ENCODE peak calls at places on chromosome 1, in nine cellular contexts. R is tibial artery, A is OCI-LY7, C is choroid plexus epithelial cell, Z is prostate gland, Y is heart left ventricle, D is NB4, N is mucosa of descending colon, H is foreskin fibroblast. Q is an unnamed sample.

GRCh38 chr1:95384570-95384969 is 150.6 kb downstream of the RWDD3 start:
- DNase-seq in A (peak), R (no peak), N (peak), H (peak), C (no peak), Y (peak), D (peak), Z (no peak), Q (no peak)

GRCh38 chr1:41357451-41358151 is 3.6 kb upstream of the FOXO6 start:
- DNase-seq in A (no peak), N (peak), Y (peak), C (peak), H (no peak), R (no peak), Z (no peak), D (peak), Q (no peak)

GRCh38 chr1:3474016-3474415 is 19.6 kb downstream of the ARHGEF16 start:
- DNase-seq in H (no peak), A (no peak), Y (no peak), R (no peak), D (no peak), N (no peak), Z (no peak), C (no peak), Q (no peak)

GRCh38 chr1:235430991-235431390 is 63.8 kb downstream of the TBCE start:
- DNase-seq in Z (no peak), Y (no peak), H (peak), C (peak), R (no peak), N (no peak), A (no peak), D (no peak), Q (peak)

GRCh38 chr1:205933672-205934618 is 9.3 kb downstream of the SLC26A9 start:
- DNase-seq in R (no peak), C (peak), D (peak), H (peak), A (no peak), Y (no peak), N (no peak), Z (peak), Q (no peak)

GRCh38 chr1:76254165-76255043 is 179.9 kb downstream of the ST6GALNAC3 start:
- DNase-seq in C (peak), H (peak), Z (no peak), N (no peak), R (no peak), Y (no peak), D (no peak), A (no peak), Q (no peak)

GRCh38 chr1:172320723-172321122 is 99.8 kb upstream of the C1orf105 start:
- DNase-seq in C (peak), Z (no peak), A (no peak), R (no peak), D (no peak), N (no peak), Y (peak), H (peak), Q (no peak)

GRCh38 chr1:118944133-118944532 is 44.0 kb downstream of the TBX15 start:
- DNase-seq in H (peak), Z (no peak), Y (no peak), R (no peak), A (no peak), N (no peak), C (peak), D (no peak), Q (peak)

GRCh38 chr1:54572236-54572850 is 24.3 kb downstream of the ACOT11 start:
- DNase-seq in H (no peak), Y (no peak), Z (no peak), C (no peak), N (no peak), D (peak), A (no peak), R (no peak), Q (no peak)

GRCh38 chr1:84425145-84425876 is 27.0 kb downstream of the DNASE2B start:
- DNase-seq in D (no peak), A (no peak), Z (no peak), H (no peak), Y (no peak), R (no peak), C (no peak), N (no peak), Q (no peak)
- TF ChIP-seq CTCF in D (no peak), A (no peak), Z (no peak), H (no peak), Y (no peak), R (no peak), C (no peak), N (no peak), Q (no peak)

GRCh38 chr1:27380223-27380622 is 2.9 kb downstream of the CD164L2 start:
- DNase-seq in Z (no peak), H (peak), R (no peak), D (no peak), A (no peak), C (no peak), N (no peak), Y (no peak), Q (no peak)

GRCh38 chr1:27382950-27383627 is at the start of gene CD164L2:
- DNase-seq in N (peak), Y (no peak), C (no peak), Z (peak), A (no peak), D (no peak), R (no peak), H (no peak), Q (no peak)

GRCh38 chr1:27380766-27381733 is 2.1 kb downstream of the CD164L2 start:
- DNase-seq in C (no peak), Y (no peak), N (no peak), D (no peak), H (peak), A (no peak), Z (no peak), R (no peak), Q (no peak)

GRCh38 chr1:27383661-27384060 is 528 bp upstream of the CD164L2 start:
- DNase-seq in D (no peak), Z (no peak), C (no peak), H (no peak), N (no peak), R (no peak), Y (no peak), A (no peak), Q (no peak)

GRCh38 chr1:27381976-27382762 is 964 bp downstream of the CD164L2 start:
- DNase-seq in A (no peak), R (no peak), H (no peak), D (no peak), C (no peak), Z (no peak), Y (no peak), N (no peak), Q (no peak)
- H3K4me3 ChIP-seq in A (no peak), R (no peak), H (no peak), D (no peak), C (no peak), Z (no peak), Y (no peak), N (no peak), Q (no peak)

GRCh38 chr1:62884156-62884740 is 100.3 kb downstream of the ATG4C start:
- DNase-seq in Z (no peak), R (no peak), H (no peak), A (no peak), Y (no peak), N (no peak), D (no peak), C (no peak), Q (no peak)
- TF ChIP-seq CTCF in Z (no peak), R (no peak), H (no peak), A (no peak), Y (no peak), N (no peak), D (no peak), C (no peak), Q (no peak)

GRCh38 chr1:114511048-114511785 is at the start of gene TRIM33:
- DNase-seq in N (peak), Y (peak), D (peak), C (peak), A (peak), Z (peak), R (peak), H (peak), Q (peak)

GRCh38 chr1:114505148-114505561 is 5.8 kb downstream of the TRIM33 start:
- DNase-seq in Z (peak), H (no peak), R (no peak), Y (no peak), D (peak), N (no peak), C (no peak), A (no peak), Q (no peak)

GRCh38 chr1:114510235-114511047 is 562 bp downstream of the TRIM33 start:
- DNase-seq in H (peak), C (peak), Z (peak), D (peak), R (peak), Y (peak), N (peak), A (peak), Q (no peak)

GRCh38 chr1:114509596-114510234 is 1.3 kb downstream of the TRIM33 start:
- DNase-seq in Y (no peak), C (peak), N (no peak), Z (no peak), A (peak), D (no peak), R (no peak), H (no peak), Q (no peak)

GRCh38 chr1:114508386-114508898 is 2.6 kb downstream of the TRIM33 start:
- DNase-seq in D (no peak), N (no peak), H (no peak), R (no peak), Z (no peak), Y (no peak), C (no peak), A (no peak), Q (no peak)
- H3K4me3 ChIP-seq in D (peak), N (no peak), H (peak), R (no peak), Z (no peak), Y (no peak), C (no peak), A (peak), Q (no peak)

GRCh38 chr1:56758135-56758534 is 61.1 kb downstream of the FYB2 start:
- DNase-seq in R (no peak), Z (peak), A (no peak), H (no peak), N (peak), Y (peak), C (no peak), D (no peak), Q (no peak)
- TF ChIP-seq CTCF in R (no peak), Z (peak), A (no peak), H (no peak), N (no peak), Y (no peak), C (no peak), D (no peak), Q (no peak)

GRCh38 chr1:243549791-243550190 is 293.9 kb downstream of the SDCCAG8 start:
- DNase-seq in Z (no peak), H (peak), Y (no peak), C (peak), R (no peak), N (no peak), D (no peak), A (no peak), Q (no peak)

GRCh38 chr1:243547906-243548305 is 292.1 kb downstream of the SDCCAG8 start:
- DNase-seq in Y (no peak), Z (no peak), R (no peak), A (no peak), N (no peak), H (no peak), C (no peak), D (no peak), Q (no peak)

GRCh38 chr1:243548516-243548915 is 292.7 kb downstream of the SDCCAG8 start:
- DNase-seq in C (no peak), Y (no peak), D (no peak), A (no peak), H (no peak), N (no peak), Z (no peak), R (no peak), Q (no peak)

GRCh38 chr1:243550276-243550675 is 294.4 kb downstream of the SDCCAG8 start:
- DNase-seq in C (peak), A (no peak), H (peak), R (no peak), Z (no peak), N (no peak), Y (no peak), D (no peak), Q (no peak)

GRCh38 chr1:243549108-243549507 is 293.3 kb downstream of the SDCCAG8 start:
- DNase-seq in N (no peak), A (no peak), Y (no peak), R (no peak), D (no peak), Z (no peak), C (peak), H (peak), Q (no peak)
- H3K4me3 ChIP-seq in N (no peak), A (no peak), Y (no peak), R (no peak), D (no peak), Z (no peak), C (no peak), H (no peak), Q (no peak)

DNA sequence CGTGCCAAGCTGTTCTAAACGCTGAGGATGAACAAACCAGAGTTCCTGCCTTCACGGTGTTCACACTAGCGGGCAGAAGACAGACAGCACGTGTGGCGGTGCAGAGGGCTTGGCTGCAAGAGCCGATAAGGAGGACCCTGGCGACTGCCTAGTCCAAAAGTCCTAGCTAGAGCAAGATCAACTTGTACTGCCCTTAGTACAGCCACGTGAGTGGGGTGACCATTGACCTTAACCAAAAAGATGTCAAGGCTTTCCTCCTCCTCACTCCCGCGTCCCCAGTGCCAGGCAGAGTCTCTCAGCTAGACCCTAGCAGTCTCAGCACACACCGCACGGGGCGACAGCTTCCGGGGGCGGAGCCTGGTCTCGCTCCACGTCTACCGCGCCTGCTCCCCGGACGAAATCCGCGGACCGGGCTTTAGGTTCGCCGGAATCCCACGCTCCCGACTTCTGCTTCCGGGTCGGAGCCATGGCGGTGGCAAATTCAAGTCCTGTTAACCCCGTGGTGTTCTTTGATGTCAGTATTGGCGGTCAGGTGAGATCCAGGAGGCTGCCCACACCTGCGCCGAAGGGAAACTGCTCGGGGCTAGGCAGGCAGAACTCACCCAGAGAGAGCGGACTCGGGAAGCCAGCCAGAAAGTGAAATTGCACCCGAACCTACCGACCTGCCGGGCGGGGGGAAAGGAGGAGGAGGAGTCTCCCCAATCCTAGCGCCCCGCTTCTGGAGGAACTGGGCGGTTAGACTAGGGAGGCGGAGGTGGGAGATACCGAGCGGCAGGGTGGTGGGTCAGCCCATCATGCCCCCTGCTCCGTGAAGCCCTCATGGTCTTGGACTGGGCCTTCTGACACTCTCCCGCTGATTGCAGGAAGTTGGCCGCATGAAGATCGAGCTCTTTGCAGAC is at the start of gene PPIH:
- DNase-seq in R (peak), Z (peak), A (peak), N (peak), Y (peak), D (peak), C (peak), H (peak), Q (peak)
- TF ChIP-seq CTCF in R (peak), Z (no peak), A (peak), N (peak), Y (peak), D (no peak), C (peak), H (no peak), Q (peak)